ENCODE peak calls at places on chromosomes 13 and 19, in five cellular contexts. J, F, A, U and L are unnamed samples.

GRCh38 chr19:48997972-48998371 is 4.3 kb downstream of the RUVBL2 start:
- DNase-seq in F (no peak), U (no peak), J (peak), A (peak), L (no peak)

GRCh38 chr19:29308977-29309520 is 96.1 kb upstream of the UQCRFS1 start:
- DNase-seq in F (no peak), A (no peak), U (no peak), J (no peak), L (no peak)

GRCh38 chr19:3604987-3605343 is 1.7 kb downstream of the TBXA2R start:
- DNase-seq in J (no peak), U (no peak), A (no peak), F (no peak), L (peak)

GRCh38 chr19:23758187-23759074 is at the start of gene ZNF681:
- DNase-seq in J (peak), U (peak), A (peak), F (peak), L (peak)

GRCh38 chr19:32881766-32882165 is 12.2 kb upstream of the SLC7A9 start:
- DNase-seq in F (no peak), A (peak), J (no peak), U (no peak), L (peak)

GRCh38 chr13:83941669-83942335 is 59.5 kb upstream of the SLITRK1 start:
- DNase-seq in U (no peak), A (no peak), F (no peak), J (no peak), L (no peak)

GRCh38 chr19:41860419-41861097 is 503 bp downstream of the RPS19 start:
- DNase-seq in A (no peak), J (no peak), F (no peak), U (no peak), L (no peak)

GRCh38 chr19:48735031-48735615 is 5.3 kb downstream of the RASIP1 start:
- DNase-seq in F (no peak), A (no peak), J (peak), U (no peak), L (no peak)

GRCh38 chr13:21901772-21902708 is 231.2 kb downstream of the FGF9 start:
- DNase-seq in A (no peak), U (peak), J (no peak), F (no peak), L (no peak)

GRCh38 chr13:110314516-110315245 is 7.6 kb downstream of the COL4A2 start:
- DNase-seq in A (no peak), U (no peak), F (peak), J (no peak), L (no peak)

GRCh38 chr13:75202981-75203380 is 279.0 kb downstream of the TBC1D4 start:
- DNase-seq in U (no peak), A (no peak), F (no peak), J (no peak), L (no peak)

GRCh38 chr19:45526143-45526542 is 18.9 kb downstream of the VASP start:
- DNase-seq in A (peak), U (peak), F (peak), J (peak), L (no peak)

GRCh38 chr19:6402834-6403608 is 10.1 kb upstream of the GTF2F1 start:
- DNase-seq in F (no peak), U (no peak), A (no peak), J (peak), L (no peak)

GRCh38 chr13:104961246-104961645 is 1574.2 kb downstream of the EFNB2 start:
- DNase-seq in F (no peak), A (no peak), U (no peak), J (no peak), L (no peak)

GRCh38 chr13:82947121-82948077 is 934.9 kb downstream of the SLITRK1 start:
- DNase-seq in F (no peak), J (no peak), U (no peak), A (no peak), L (no peak)

GRCh38 chr13:61247149-61247936 is 168.3 kb downstream of the PCDH20 start:
- DNase-seq in A (no peak), J (no peak), F (no peak), U (no peak), L (no peak)

GRCh38 chr19:2912306-2912705 is 11.6 kb downstream of the ZNF57 start:
- DNase-seq in U (no peak), J (no peak), A (no peak), F (no peak), L (no peak)

GRCh38 chr13:46595918-46596315 is 42.9 kb downstream of the LRCH1 start:
- DNase-seq in A (no peak), J (no peak), F (no peak), U (no peak), L (no peak)

GRCh38 chr13:71619096-71619495 is 247.9 kb downstream of the DACH1 start:
- DNase-seq in A (no peak), U (no peak), F (no peak), J (no peak), L (no peak)

GRCh38 chr13:110281736-110282135 is 25.2 kb downstream of the COL4A1 start:
- DNase-seq in A (no peak), J (no peak), F (no peak), U (no peak), L (no peak)

GRCh38 chr13:80116107-80116506 is 224.8 kb downstream of the SPRY2 start:
- DNase-seq in F (no peak), A (no peak), U (no peak), J (no peak), L (no peak)

GRCh38 chr19:37669336-37669963 is 14.2 kb upstream of the ZFP30 start:
- DNase-seq in A (no peak), J (no peak), F (no peak), U (no peak), L (no peak)

GRCh38 chr13:21672811-21673591 is 2.1 kb downstream of the FGF9 start:
- DNase-seq in U (no peak), F (no peak), A (no peak), J (no peak), L (no peak)

GRCh38 chr19:29775575-29775900 is 36.3 kb upstream of the CCNE1 start:
- DNase-seq in F (no peak), A (no peak), J (no peak), U (no peak), L (no peak)

GRCh38 chr19:1261512-1261862 is 7.6 kb upstream of the CIRBP start:
- DNase-seq in U (no peak), A (no peak), F (no peak), J (peak), L (no peak)

GRCh38 chr19:4597278-4597974 is 37.9 kb upstream of the SEMA6B start:
- DNase-seq in A (no peak), J (no peak), F (no peak), U (no peak), L (no peak)

GRCh38 chr19:48571378-48572162 is 19.6 kb downstream of the SULT2B1 start:
- DNase-seq in A (peak), J (no peak), U (peak), F (peak), L (no peak)

GRCh38 chr13:33284916-33285315 is 639 bp downstream of the STARD13 start:
- DNase-seq in U (no peak), F (no peak), A (no peak), J (no peak), L (no peak)
- TF ChIP-seq POLR2AphosphoS5 in U (no peak), F (no peak), A (peak), J (no peak), L (no peak)

GRCh38 chr13:23692816-23693215 is 122.6 kb downstream of the TNFRSF19 start:
- DNase-seq in U (no peak), F (no peak), A (no peak), J (no peak), L (no peak)

GRCh38 chr13:23697772-23698313 is 127.6 kb downstream of the TNFRSF19 start:
- DNase-seq in F (no peak), U (no peak), J (no peak), A (no peak), L (no peak)

GRCh38 chr13:23696610-23697009 is 126.4 kb downstream of the TNFRSF19 start:
- DNase-seq in F (no peak), J (no peak), U (no peak), A (no peak), L (no peak)

GRCh38 chr13:23695196-23695595 is 125.0 kb downstream of the TNFRSF19 start:
- DNase-seq in A (no peak), J (no peak), F (no peak), U (no peak), L (no peak)

GRCh38 chr13:23695711-23696512 is 125.7 kb downstream of the TNFRSF19 start:
- DNase-seq in F (no peak), J (no peak), U (no peak), A (no peak), L (peak)
- TF ChIP-seq POLR2A in F (no peak), J (no peak), U (no peak), A (no peak), L (no peak)

DNA sequence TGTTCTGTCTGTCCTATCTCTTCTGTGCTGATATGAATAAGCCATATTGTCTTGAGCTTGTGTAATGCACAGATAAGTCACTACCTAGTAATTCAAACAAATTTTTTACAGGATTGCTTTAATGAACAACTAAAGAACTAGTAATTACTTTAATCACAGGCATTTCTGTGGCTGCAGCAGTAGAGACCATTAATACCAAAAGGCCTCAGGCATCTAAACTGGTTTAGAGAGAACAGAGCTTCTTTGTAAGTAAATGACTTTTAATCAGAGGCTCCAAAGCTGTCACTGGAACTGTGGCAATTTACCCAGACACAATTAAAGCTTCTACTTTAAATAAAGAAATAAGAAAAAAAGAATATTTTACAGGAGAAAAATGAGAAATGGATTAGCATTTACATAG is 122.1 kb upstream of the FREM2 start:
- DNase-seq in F (no peak), U (no peak), A (no peak), J (no peak), L (no peak)
- TF ChIP-seq POLR2AphosphoS5 in F (no peak), U (no peak), A (no peak), J (no peak), L (no peak)

GRCh38 chr13:102628559-102628958 is 31.8 kb downstream of the TPP2 start:
- DNase-seq in A (no peak), U (no peak), J (no peak), F (no peak), L (no peak)
- TF ChIP-seq POLR2A in A (no peak), U (no peak), J (no peak), F (no peak), L (no peak)

GRCh38 chr13:111548805-111549204 is 228.4 kb downstream of the TEX29 start:
- DNase-seq in J (no peak), F (no peak), U (no peak), A (no peak), L (no peak)

GRCh38 chr13:111547726-111548273 is 227.4 kb downstream of the TEX29 start:
- DNase-seq in J (no peak), F (no peak), U (no peak), A (no peak), L (peak)

GRCh38 chr13:111546921-111547675 is 226.7 kb downstream of the TEX29 start:
- DNase-seq in F (no peak), U (no peak), J (no peak), A (no peak), L (no peak)

GRCh38 chr13:111549464-111549863 is 229.0 kb downstream of the TEX29 start:
- DNase-seq in A (peak), J (no peak), F (no peak), U (no peak), L (no peak)

GRCh38 chr13:111548301-111548700 is 227.9 kb downstream of the TEX29 start:
- DNase-seq in F (no peak), J (no peak), U (no peak), A (no peak), L (peak)
- TF ChIP-seq POLR2AphosphoS5 in F (no peak), J (no peak), U (no peak), A (no peak), L (no peak)

GRCh38 chr13:109110159-109110558 is 480.7 kb downstream of the MYO16 start:
- DNase-seq in U (no peak), A (no peak), J (no peak), F (no peak), L (no peak)

GRCh38 chr13:109111141-109111540 is 481.7 kb downstream of the MYO16 start:
- DNase-seq in U (no peak), A (no peak), F (no peak), J (no peak), L (no peak)

GRCh38 chr13:109100705-109101104 is 471.3 kb downstream of the MYO16 start:
- DNase-seq in J (no peak), F (peak), A (no peak), U (no peak), L (no peak)

GRCh38 chr13:109101550-109102144 is 472.2 kb downstream of the MYO16 start:
- DNase-seq in A (no peak), U (no peak), J (no peak), F (no peak), L (no peak)

GRCh38 chr13:109105899-109106298 is 476.5 kb downstream of the MYO16 start:
- DNase-seq in U (no peak), J (no peak), A (no peak), F (no peak), L (no peak)
- TF ChIP-seq POLR2A in U (no peak), J (no peak), A (no peak), F (no peak), L (no peak)

GRCh38 chr13:90732049-90732448 is 615.4 kb upstream of the MIR17HG start:
- DNase-seq in F (no peak), U (no peak), J (no peak), A (no peak), L (no peak)
- TF ChIP-seq POLR2AphosphoS5 in F (no peak), U (no peak), J (no peak), A (no peak), L (no peak)